ENCODE peak calls at places on chromosomes 16 and 17, in ten cellular contexts. G, U, V, Z, J, C, O, D, N and B are unnamed samples.

GRCh38 chr17:71550675-71551074 is 570.1 kb upstream of the SOX9 start:
- DNase-seq in N (no peak), J (no peak), G (no peak), D (no peak), U (no peak), V (no peak), Z (no peak), C (no peak), O (no peak), B (no peak)

GRCh38 chr16:22304411-22304810 is 7.2 kb downstream of the POLR3E start:
- DNase-seq in D (no peak), Z (no peak), V (no peak), G (no peak), J (no peak), O (no peak), C (no peak), U (no peak), N (no peak), B (no peak)

GRCh38 chr16:58462499-58462996 is 37.4 kb upstream of the NDRG4 start:
- DNase-seq in Z (no peak), G (no peak), C (no peak), N (no peak), J (no peak), U (no peak), O (no peak), V (no peak), D (no peak), B (no peak)

GRCh38 chr17:35795007-35795870 is at the start of gene MMP28:
- DNase-seq in V (no peak), U (peak; percentile 57), C (no peak), G (peak; percentile 88), Z (peak; percentile 78), O (peak; percentile 40), J (no peak), N (peak; percentile 64), D (peak; percentile 39), B (peak; percentile 21)

GRCh38 chr17:50149425-50150353 is 788 bp downstream of the PPP1R9B start:
- DNase-seq in C (no peak), Z (peak; percentile 87), V (peak; percentile 74), N (peak; percentile 77), O (peak; percentile 70), U (peak; percentile 76), G (peak; percentile 86), D (peak; percentile 68), J (peak; percentile 49), B (peak; percentile 61)

GRCh38 chr17:76071497-76072148 is 694 bp downstream of the SRP68 start:
- DNase-seq in Z (no peak), D (peak; percentile 34), N (no peak), O (no peak), V (peak; percentile 61), G (peak; percentile 65), J (no peak), C (no peak), U (no peak), B (no peak)

GRCh38 chr16:85445779-85446222 is 167.3 kb upstream of the GSE1 start:
- DNase-seq in V (no peak), O (no peak), G (no peak), J (peak; percentile 71), Z (no peak), C (no peak), D (no peak), N (peak; percentile 85), U (no peak), B (no peak)

GRCh38 chr16:53821957-53822625 is 118.1 kb downstream of the FTO start:
- DNase-seq in U (no peak), D (no peak), Z (no peak), C (no peak), G (no peak), O (peak; percentile 81), V (peak; percentile 61), J (peak; percentile 68), N (no peak), B (no peak)

GRCh38 chr16:20510323-20510722 is 59.0 kb downstream of the ACSM2A start:
- DNase-seq in G (no peak), D (no peak), V (no peak), N (no peak), U (no peak), Z (no peak), J (no peak), O (no peak), C (no peak), B (no peak)

GRCh38 chr16:20504418-20504817 is 53.1 kb downstream of the ACSM2A start:
- DNase-seq in Z (no peak), O (no peak), U (no peak), C (no peak), D (no peak), G (no peak), N (no peak), V (no peak), J (no peak), B (no peak)

GRCh38 chr16:20507280-20507679 is 56.0 kb downstream of the ACSM2A start:
- DNase-seq in N (no peak), O (no peak), D (no peak), C (no peak), J (no peak), Z (no peak), U (no peak), V (no peak), G (no peak), B (no peak)
- H3K9me3 ChIP-seq in N (peaks cover 23% of the 10 kb centered on the region), O (no peaks in the 10 kb centered on the region), D (no peaks in the 10 kb centered on the region), C (no peaks in the 10 kb centered on the region), J (no peaks in the 10 kb centered on the region), Z (peaks cover 14% of the 10 kb centered on the region), U (peaks cover 8% of the 10 kb centered on the region), V (peaks cover 4% of the 10 kb centered on the region), G (no peaks in the 10 kb centered on the region), B (no peaks in the 10 kb centered on the region)

GRCh38 chr17:22459953-22460350 is 767.6 kb downstream of the KCNJ18 start:
- DNase-seq in O (no peak), J (no peak), Z (no peak), G (no peak), D (no peak), C (no peak), V (no peak), N (no peak), U (no peak), B (no peak)

GRCh38 chr17:22462461-22462860 is 770.1 kb downstream of the KCNJ18 start:
- DNase-seq in D (no peak), U (no peak), O (no peak), C (no peak), J (no peak), V (no peak), G (no peak), N (no peak), Z (no peak), B (no peak)

GRCh38 chr17:22461460-22462145 is 769.3 kb downstream of the KCNJ18 start:
- DNase-seq in Z (no peak), O (no peak), V (no peak), D (no peak), U (no peak), N (no peak), G (no peak), J (no peak), C (no peak), B (no peak)

GRCh38 chr17:22459331-22459952 is 767.1 kb downstream of the KCNJ18 start:
- DNase-seq in N (no peak), G (no peak), V (no peak), Z (no peak), U (no peak), D (no peak), J (no peak), O (no peak), C (no peak), B (no peak)

DNA sequence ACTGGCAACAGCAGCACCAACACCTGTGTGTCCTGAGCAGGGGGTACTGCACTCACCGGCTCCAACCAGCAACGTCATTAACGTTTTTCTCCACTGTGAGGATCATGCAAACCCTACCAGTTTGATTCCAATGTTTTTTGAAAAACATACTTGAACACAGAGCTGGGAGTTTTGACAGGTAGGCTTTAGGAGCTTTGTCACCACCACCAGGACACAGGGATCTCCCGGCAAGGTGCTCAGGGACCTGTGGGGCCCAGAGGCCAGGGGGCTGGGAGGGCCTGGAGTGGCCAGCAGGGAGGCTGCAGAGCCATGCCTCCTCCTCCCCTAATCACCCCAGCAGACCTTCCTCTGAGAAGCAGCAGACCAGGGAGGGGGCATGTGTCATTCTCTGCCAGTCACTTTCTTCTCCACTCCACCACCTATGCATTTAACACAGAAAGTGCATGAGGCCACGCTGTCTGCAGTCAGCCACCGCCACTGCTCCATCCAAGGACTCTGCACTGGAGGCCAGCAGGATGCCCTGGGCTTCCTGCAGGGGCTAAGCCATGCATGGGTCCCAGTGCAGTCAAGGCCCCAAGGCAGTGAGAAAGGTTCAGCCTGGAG is 768.2 kb downstream of the KCNJ18 start:
- DNase-seq in O (no peak), V (no peak), U (no peak), G (no peak), D (no peak), J (no peak), N (no peak), Z (no peak), C (no peak), B (no peak)
- H3K9me3 ChIP-seq in O (no peaks in the 10 kb centered on the region), V (no peaks in the 10 kb centered on the region), U (no peaks in the 10 kb centered on the region), G (no peaks in the 10 kb centered on the region), D (no peaks in the 10 kb centered on the region), J (no peaks in the 10 kb centered on the region), N (peaks cover 41% of the 10 kb centered on the region), Z (peaks cover 14% of the 10 kb centered on the region), C (no peaks in the 10 kb centered on the region), B (no peaks in the 10 kb centered on the region)

GRCh38 chr16:83792391-83792790 is 15.4 kb upstream of the HSBP1 start:
- DNase-seq in O (no peak), N (no peak), U (no peak), D (no peak), J (no peak), C (no peak), V (no peak), G (no peak), Z (no peak), B (no peak)

GRCh38 chr16:83794874-83795273 is 12.9 kb upstream of the HSBP1 start:
- DNase-seq in G (no peak), D (no peak), U (no peak), J (no peak), V (no peak), O (no peak), N (no peak), C (no peak), Z (no peak), B (no peak)

GRCh38 chr16:83793179-83793578 is 14.6 kb upstream of the HSBP1 start:
- DNase-seq in G (no peak), D (no peak), U (no peak), O (peak; percentile 20), N (no peak), J (no peak), Z (peak; percentile 21), C (no peak), V (no peak), B (no peak)

GRCh38 chr16:83789642-83790401 is 18.0 kb upstream of the HSBP1 start:
- DNase-seq in D (no peak), G (no peak), C (no peak), V (no peak), N (no peak), Z (no peak), U (no peak), J (no peak), O (no peak), B (no peak)

GRCh38 chr16:83791916-83792315 is 15.9 kb upstream of the HSBP1 start:
- DNase-seq in C (no peak), N (no peak), G (no peak), D (no peak), V (no peak), O (no peak), U (no peak), J (no peak), Z (no peak), B (no peak)
- H3K9me3 ChIP-seq in C (no peaks in the 10 kb centered on the region), N (no peaks in the 10 kb centered on the region), G (no peaks in the 10 kb centered on the region), D (no peaks in the 10 kb centered on the region), V (no peaks in the 10 kb centered on the region), O (no peaks in the 10 kb centered on the region), U (no peaks in the 10 kb centered on the region), J (no peaks in the 10 kb centered on the region), Z (no peaks in the 10 kb centered on the region), B (no peaks in the 10 kb centered on the region)

GRCh38 chr16:79009911-79010310 is 590.6 kb downstream of the MAF start:
- DNase-seq in C (no peak), V (no peak), Z (no peak), D (no peak), U (no peak), G (no peak), J (no peak), O (no peak), N (no peak), B (no peak)
- H3K9me3 ChIP-seq in C (no peaks in the 10 kb centered on the region), V (peaks cover 6% of the 10 kb centered on the region), Z (no peaks in the 10 kb centered on the region), D (no peaks in the 10 kb centered on the region), U (no peaks in the 10 kb centered on the region), G (no peaks in the 10 kb centered on the region), J (no peaks in the 10 kb centered on the region), O (no peaks in the 10 kb centered on the region), N (no peaks in the 10 kb centered on the region), B (no peaks in the 10 kb centered on the region)